ENCODE peak calls at places on chromosomes 5 and 9, in seven cellular contexts. J is tibial artery, B is breast epithelium, L is mammary epithelial cell, S is lower lobe of right lung, K is AG04450, R is ovary. Z is an unnamed sample.
A peak's percentile ranks its signal among the peaks of the same experiment; 100 is the strongest.

GRCh38 chr5:68499952-68500351 is 284.4 kb downstream of the PIK3R1 start:
- DNase-seq in J (no peak), B (no peak), L (no peak), S (no peak), K (no peak), R (no peak), Z (no peak)

GRCh38 chr9:124118894-124119293 is 107.3 kb downstream of the LHX2 start:
- DNase-seq in J (no peak), B (no peak), L (no peak), S (no peak), K (no peak), R (no peak), Z (no peak)

GRCh38 chr5:160434022-160434531 is 12.4 kb downstream of the PTTG1 start:
- DNase-seq in J (no peak), B (no peak), L (peak; percentile 71), S (peak; percentile 44), K (no peak), R (no peak), Z (no peak)

GRCh38 chr9:81801190-81801589 is 111.8 kb upstream of the TLE1 start:
- DNase-seq in J (no peak), B (no peak), L (no peak), S (no peak), K (no peak), R (no peak), Z (no peak)

GRCh38 chr5:125372694-125373621 is 626.5 kb upstream of the ZNF608 start:
- DNase-seq in J (no peak), B (no peak), L (peak; percentile 53), S (no peak), K (peak; percentile 18), R (no peak), Z (peak; percentile 39)

GRCh38 chr5:343461-344401 is 22.2 kb downstream of the AHRR start:
- DNase-seq in J (no peak), B (no peak), L (peak; percentile 39), S (peak; percentile 76), K (no peak), R (peak; percentile 58), Z (no peak)

GRCh38 chr5:124599048-124599973 is 147.1 kb downstream of the ZNF608 start:
- DNase-seq in J (no peak), B (no peak), L (peak; percentile 59), S (no peak), K (no peak), R (no peak), Z (no peak)

GRCh38 chr5:422323-423232 is 20.4 kb upstream of the EXOC3 start:
- DNase-seq in J (peak; percentile 17), B (peak; percentile 39), L (no peak), S (peak; percentile 35), K (no peak), R (no peak), Z (no peak)

GRCh38 chr5:73945505-73945904 is 319.5 kb downstream of the ARHGEF28 start:
- DNase-seq in J (no peak), B (no peak), L (no peak), S (no peak), K (no peak), R (no peak), Z (no peak)

GRCh38 chr9:96258967-96259366 is 43.0 kb downstream of the HSD17B3 start:
- DNase-seq in J (no peak), B (no peak), L (no peak), S (no peak), K (no peak), R (no peak), Z (no peak)

GRCh38 chr5:149172709-149173505 is 31.6 kb downstream of the ABLIM3 start:
- DNase-seq in J (no peak), B (no peak), L (peak; percentile 20), S (no peak), K (no peak), R (no peak), Z (no peak)

GRCh38 chr9:121778252-121779225 is 127.1 kb downstream of the DAB2IP start:
- DNase-seq in J (no peak), B (no peak), L (no peak), S (no peak), K (no peak), R (no peak), Z (no peak)

GRCh38 chr9:7147136-7148090 is 389.6 kb downstream of the KDM4C start:
- DNase-seq in J (no peak), B (no peak), L (no peak), S (no peak), K (no peak), R (no peak), Z (no peak)

GRCh38 chr5:106094128-106094726 is 1576.5 kb downstream of the EFNA5 start:
- DNase-seq in J (no peak), B (peak; percentile 87), L (peak; percentile 92), S (no peak), K (peak; percentile 23), R (no peak), Z (peak; percentile 21)

GRCh38 chr9:4353236-4353635 is 53.4 kb upstream of the GLIS3 start:
- DNase-seq in J (no peak), B (peak; percentile 61), L (no peak), S (no peak), K (no peak), R (no peak), Z (no peak)

GRCh38 chr9:83617299-83617698 is 5.6 kb upstream of the IDNK start:
- DNase-seq in J (no peak), B (no peak), L (no peak), S (no peak), K (no peak), R (no peak), Z (no peak)

GRCh38 chr9:83622814-83623633 is at the start of gene IDNK:
- DNase-seq in J (peak; percentile 46), B (peak; percentile 63), L (peak; percentile 46), S (peak; percentile 79), K (no peak), R (peak; percentile 64), Z (no peak)

GRCh38 chr9:83622433-83622813 is 520 bp upstream of the IDNK start:
- DNase-seq in J (no peak), B (no peak), L (no peak), S (no peak), K (no peak), R (no peak), Z (no peak)

GRCh38 chr9:83623634-83623991 is 670 bp downstream of the IDNK start:
- DNase-seq in J (no peak), B (no peak), L (no peak), S (no peak), K (no peak), R (no peak), Z (no peak)

DNA sequence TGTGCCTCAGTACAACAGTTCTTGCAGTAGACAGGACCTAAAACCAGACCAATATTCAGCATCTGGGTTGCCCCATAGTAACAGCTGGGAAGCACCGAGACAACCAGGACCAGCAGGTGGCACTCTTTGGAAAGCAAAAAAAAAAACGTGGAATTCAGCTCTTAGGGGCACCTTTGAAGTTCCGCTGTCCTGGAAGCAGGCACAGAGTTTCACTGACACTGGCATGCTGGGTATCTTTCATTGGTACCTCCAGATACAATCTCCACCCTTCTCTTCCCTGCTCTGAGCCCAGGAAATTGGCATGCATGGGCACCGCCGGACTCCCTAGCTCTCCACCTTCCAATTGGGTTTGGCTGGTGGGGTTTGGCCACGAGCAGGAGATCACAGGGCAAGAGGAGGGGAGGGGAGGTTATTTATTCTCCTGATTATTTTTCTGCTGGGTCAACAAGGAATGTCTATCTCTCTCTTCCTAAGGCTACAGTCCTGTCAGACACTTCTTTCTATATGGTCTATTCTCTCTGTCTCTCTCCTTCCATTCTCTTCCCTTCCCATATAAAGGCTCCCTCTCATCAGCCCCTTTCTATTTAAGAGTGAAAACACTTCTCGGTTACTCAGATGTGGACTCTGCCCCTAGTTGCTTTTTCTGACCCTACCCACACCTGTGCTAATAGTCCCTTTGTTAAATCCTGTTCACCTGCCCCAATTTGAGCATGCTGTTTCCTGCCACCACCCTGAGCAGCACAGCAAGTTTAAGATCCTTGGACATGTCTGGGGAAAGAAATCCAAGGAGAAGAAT is 1.9 kb upstream of the IDNK start:
- DNase-seq in J (peak; percentile 24), B (no peak), L (peak; percentile 37), S (no peak), K (no peak), R (peak; percentile 22), Z (peak; percentile 44)
- TF ChIP-seq CTCF in J (peak; percentile 29), B (peak; percentile 41), L (peak; percentile 58), S (peak; percentile 70), K (peak; percentile 77), R (no peak), Z (peak; percentile 79)

GRCh38 chr5:14142856-14143508 is at the start of gene TRIO:
- DNase-seq in J (peak; percentile 91), B (peak; percentile 88), L (peak; percentile 87), S (peak; percentile 90), K (peak; percentile 77), R (peak; percentile 94), Z (peak; percentile 76)

GRCh38 chr5:14144586-14145355 is 1.6 kb downstream of the TRIO start:
- DNase-seq in J (peak; percentile 61), B (peak; percentile 64), L (peak; percentile 86), S (peak; percentile 73), K (no peak), R (peak; percentile 64), Z (no peak)

GRCh38 chr5:14142202-14142855 is 813 bp upstream of the TRIO start:
- DNase-seq in J (no peak), B (no peak), L (peak; percentile 31), S (no peak), K (no peak), R (no peak), Z (no peak)

GRCh38 chr5:14143843-14144585 is 872 bp downstream of the TRIO start:
- DNase-seq in J (peak; percentile 35), B (no peak), L (peak; percentile 42), S (peak; percentile 77), K (no peak), R (peak; percentile 51), Z (no peak)

DNA sequence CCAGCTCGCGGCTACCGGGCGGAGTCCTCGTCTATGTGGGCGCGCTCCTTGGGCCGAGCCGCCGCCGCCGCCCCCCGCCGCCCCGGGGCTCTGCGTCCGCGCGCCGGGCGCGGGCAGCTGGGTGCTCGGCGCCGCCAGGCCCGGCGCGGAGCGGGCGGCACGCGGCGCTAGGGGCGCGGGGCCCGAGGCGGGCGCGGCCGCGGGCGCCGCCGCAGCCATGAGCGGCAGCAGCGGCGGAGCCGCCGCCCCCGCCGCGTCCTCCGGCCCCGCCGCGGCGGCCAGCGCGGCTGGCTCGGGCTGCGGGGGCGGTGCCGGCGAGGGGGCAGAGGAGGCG is 334 bp downstream of the TRIO start:
- DNase-seq in J (no peak), B (no peak), L (no peak), S (no peak), K (no peak), R (no peak), Z (no peak)
- H3K4me3 ChIP-seq in J (peak overlapping the region; percentile 91), B (peak overlapping the region; percentile 92), L (peak overlapping the region; percentile 89), S (peak overlapping the region; percentile 84), K (peak overlapping the region; percentile 84), R (peak overlapping the region; percentile 78), Z (peak overlapping the region; percentile 95)

DNA sequence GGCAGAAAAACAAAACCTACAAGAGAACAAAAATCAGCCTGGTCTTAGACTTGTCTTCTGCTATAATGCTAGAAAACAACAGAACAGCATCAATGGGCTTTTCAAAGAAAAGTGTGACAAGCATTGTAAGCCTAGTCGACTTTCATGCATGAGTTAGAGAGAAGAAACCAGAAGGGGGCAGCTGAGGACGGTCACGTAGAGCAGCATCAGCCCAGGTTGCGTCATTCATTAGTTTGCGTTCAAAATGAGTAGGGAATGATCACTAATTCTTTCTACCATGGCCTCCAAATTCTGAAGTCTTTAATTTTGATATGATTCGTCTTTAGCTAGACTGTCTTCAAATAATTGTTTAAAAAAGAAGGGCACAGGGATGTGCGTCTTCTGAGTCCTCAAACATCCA is 4.7 kb upstream of the ISCA1 start:
- DNase-seq in J (no peak), B (no peak), L (peak; percentile 8), S (no peak), K (no peak), R (peak; percentile 42), Z (no peak)
- TF ChIP-seq CTCF in J (no peak), B (no peak), L (no peak), S (peak; percentile 24), K (peak; percentile 50), R (no peak), Z (peak; percentile 39)

GRCh38 chr9:437066-438015 is 222.7 kb downstream of the DOCK8 start:
- DNase-seq in J (no peak), B (no peak), L (peak; percentile 20), S (no peak), K (peak; percentile 15), R (no peak), Z (no peak)
- H3K4me3 ChIP-seq in J (no peak overlapping the region), B (no peak overlapping the region), L (no peak overlapping the region), S (no peak overlapping the region), K (no peak overlapping the region), R (no peak overlapping the region), Z (no peak overlapping the region)

Z was measured in HFF-Myc.